ENCODE peak calls at places on chromosome 4, in ten cellular contexts. One of them, this sample, is unnamed.

GRCh38 chr4:187578103-187578502 is 417.5 kb upstream of the ZFP42 start:
- DNase-seq in activated T-helper 1 cell treated with Interleukin-2 at 50 U/mL for 16 hours: no peak
- DNase-seq in amniotic stem cell: no peak
- DNase-seq in activated naive CD4-positive, alpha-beta T cell: no peak
- DNase-seq in stimulated activated CD8-positive, alpha-beta memory T cell treated with anti-CD3 and anti-CD28 coated beads, Interleukin-15, amount 100 ng/mL, for 24 hours: no peak
- DNase-seq in retinal pigment epithelial cell: no peak
- DNase-seq in fibroblast of mammary gland: no peak
- DNase-seq in glutamatergic neuron: no peak
- DNase-seq in NCI-H1092: no peak
- DNase-seq in right lobe of liver: no peak
- DNase-seq in this sample: no peak

GRCh38 chr4:5708829-5709680 is 696 bp upstream of the EVC2 start:
- DNase-seq in amniotic stem cell: no peak
- DNase-seq in activated T-helper 1 cell treated with Interleukin-2 at 50 U/mL for 16 hours: no peak
- DNase-seq in fibroblast of mammary gland: no peak
- DNase-seq in glutamatergic neuron: no peak
- DNase-seq in stimulated activated CD8-positive, alpha-beta memory T cell treated with anti-CD3 and anti-CD28 coated beads, Interleukin-15, amount 100 ng/mL, for 24 hours: no peak
- DNase-seq in right lobe of liver: no peak
- DNase-seq in activated naive CD4-positive, alpha-beta T cell: no peak
- DNase-seq in NCI-H1092: no peak
- DNase-seq in retinal pigment epithelial cell: no peak
- DNase-seq in this sample: no peak

GRCh38 chr4:2048831-2049230 is 10.3 kb upstream of the NAT8L start:
- DNase-seq in glutamatergic neuron: no peak
- DNase-seq in activated T-helper 1 cell treated with Interleukin-2 at 50 U/mL for 16 hours: no peak
- DNase-seq in amniotic stem cell: no peak
- DNase-seq in activated naive CD4-positive, alpha-beta T cell: no peak
- DNase-seq in right lobe of liver: peak
- DNase-seq in stimulated activated CD8-positive, alpha-beta memory T cell treated with anti-CD3 and anti-CD28 coated beads, Interleukin-15, amount 100 ng/mL, for 24 hours: no peak
- DNase-seq in NCI-H1092: no peak
- DNase-seq in fibroblast of mammary gland: peak
- DNase-seq in retinal pigment epithelial cell: no peak
- DNase-seq in this sample: no peak

GRCh38 chr4:5381981-5382441 is 326.3 kb downstream of the EVC2 start:
- DNase-seq in amniotic stem cell: peak
- DNase-seq in NCI-H1092: no peak
- DNase-seq in fibroblast of mammary gland: peak
- DNase-seq in activated T-helper 1 cell treated with Interleukin-2 at 50 U/mL for 16 hours: no peak
- DNase-seq in right lobe of liver: no peak
- DNase-seq in glutamatergic neuron: no peak
- DNase-seq in retinal pigment epithelial cell: peak
- DNase-seq in activated naive CD4-positive, alpha-beta T cell: no peak
- DNase-seq in stimulated activated CD8-positive, alpha-beta memory T cell treated with anti-CD3 and anti-CD28 coated beads, Interleukin-15, amount 100 ng/mL, for 24 hours: no peak
- DNase-seq in this sample: no peak

GRCh38 chr4:1579834-1580686 is 104.1 kb downstream of the FAM53A start:
- DNase-seq in activated T-helper 1 cell treated with Interleukin-2 at 50 U/mL for 16 hours: peak
- DNase-seq in activated naive CD4-positive, alpha-beta T cell: peak
- DNase-seq in amniotic stem cell: peak
- DNase-seq in stimulated activated CD8-positive, alpha-beta memory T cell treated with anti-CD3 and anti-CD28 coated beads, Interleukin-15, amount 100 ng/mL, for 24 hours: peak
- DNase-seq in NCI-H1092: no peak
- DNase-seq in glutamatergic neuron: peak
- DNase-seq in fibroblast of mammary gland: peak
- DNase-seq in retinal pigment epithelial cell: no peak
- DNase-seq in right lobe of liver: peak
- DNase-seq in this sample: peak

GRCh38 chr4:129323630-129324029 is 227.7 kb downstream of the C4orf33 start:
- DNase-seq in stimulated activated CD8-positive, alpha-beta memory T cell treated with anti-CD3 and anti-CD28 coated beads, Interleukin-15, amount 100 ng/mL, for 24 hours: no peak
- DNase-seq in fibroblast of mammary gland: no peak
- DNase-seq in amniotic stem cell: no peak
- DNase-seq in right lobe of liver: no peak
- DNase-seq in glutamatergic neuron: no peak
- DNase-seq in activated T-helper 1 cell treated with Interleukin-2 at 50 U/mL for 16 hours: no peak
- DNase-seq in retinal pigment epithelial cell: no peak
- DNase-seq in NCI-H1092: peak
- DNase-seq in activated naive CD4-positive, alpha-beta T cell: no peak
- DNase-seq in this sample: no peak

GRCh38 chr4:144903953-144904711 is 193.9 kb downstream of the ANAPC10 start:
- DNase-seq in stimulated activated CD8-positive, alpha-beta memory T cell treated with anti-CD3 and anti-CD28 coated beads, Interleukin-15, amount 100 ng/mL, for 24 hours: no peak
- DNase-seq in activated naive CD4-positive, alpha-beta T cell: no peak
- DNase-seq in glutamatergic neuron: no peak
- DNase-seq in right lobe of liver: no peak
- DNase-seq in fibroblast of mammary gland: no peak
- DNase-seq in retinal pigment epithelial cell: no peak
- DNase-seq in NCI-H1092: no peak
- DNase-seq in amniotic stem cell: no peak
- DNase-seq in activated T-helper 1 cell treated with Interleukin-2 at 50 U/mL for 16 hours: no peak
- DNase-seq in this sample: no peak

GRCh38 chr4:1048781-1049590 is 37.6 kb downstream of the FGFRL1 start:
- DNase-seq in glutamatergic neuron: no peak
- DNase-seq in activated T-helper 1 cell treated with Interleukin-2 at 50 U/mL for 16 hours: no peak
- DNase-seq in NCI-H1092: no peak
- DNase-seq in amniotic stem cell: no peak
- DNase-seq in fibroblast of mammary gland: no peak
- DNase-seq in retinal pigment epithelial cell: no peak
- DNase-seq in activated naive CD4-positive, alpha-beta T cell: no peak
- DNase-seq in stimulated activated CD8-positive, alpha-beta memory T cell treated with anti-CD3 and anti-CD28 coated beads, Interleukin-15, amount 100 ng/mL, for 24 hours: no peak
- DNase-seq in right lobe of liver: peak
- DNase-seq in this sample: no peak

GRCh38 chr4:76578002-76578560 is 143.1 kb downstream of the SHROOM3 start:
- DNase-seq in activated T-helper 1 cell treated with Interleukin-2 at 50 U/mL for 16 hours: no peak
- DNase-seq in fibroblast of mammary gland: no peak
- DNase-seq in NCI-H1092: no peak
- DNase-seq in glutamatergic neuron: no peak
- DNase-seq in stimulated activated CD8-positive, alpha-beta memory T cell treated with anti-CD3 and anti-CD28 coated beads, Interleukin-15, amount 100 ng/mL, for 24 hours: no peak
- DNase-seq in right lobe of liver: no peak
- DNase-seq in activated naive CD4-positive, alpha-beta T cell: no peak
- DNase-seq in retinal pigment epithelial cell: no peak
- DNase-seq in amniotic stem cell: no peak
- DNase-seq in this sample: no peak

GRCh38 chr4:59848457-59848856 is 1351.7 kb upstream of the ADGRL3 start:
- DNase-seq in glutamatergic neuron: no peak
- DNase-seq in activated T-helper 1 cell treated with Interleukin-2 at 50 U/mL for 16 hours: no peak
- DNase-seq in right lobe of liver: no peak
- DNase-seq in fibroblast of mammary gland: no peak
- DNase-seq in NCI-H1092: no peak
- DNase-seq in amniotic stem cell: no peak
- DNase-seq in retinal pigment epithelial cell: no peak
- DNase-seq in activated naive CD4-positive, alpha-beta T cell: no peak
- DNase-seq in stimulated activated CD8-positive, alpha-beta memory T cell treated with anti-CD3 and anti-CD28 coated beads, Interleukin-15, amount 100 ng/mL, for 24 hours: no peak
- DNase-seq in this sample: no peak

GRCh38 chr4:30744957-30745640 is 24.9 kb downstream of the PCDH7 start:
- DNase-seq in fibroblast of mammary gland: peak
- DNase-seq in activated T-helper 1 cell treated with Interleukin-2 at 50 U/mL for 16 hours: no peak
- DNase-seq in activated naive CD4-positive, alpha-beta T cell: no peak
- DNase-seq in stimulated activated CD8-positive, alpha-beta memory T cell treated with anti-CD3 and anti-CD28 coated beads, Interleukin-15, amount 100 ng/mL, for 24 hours: no peak
- DNase-seq in NCI-H1092: no peak
- DNase-seq in retinal pigment epithelial cell: no peak
- DNase-seq in glutamatergic neuron: no peak
- DNase-seq in amniotic stem cell: peak
- DNase-seq in right lobe of liver: no peak
- DNase-seq in this sample: no peak

GRCh38 chr4:48109413-48110263 is 24.4 kb downstream of the TXK start:
- DNase-seq in NCI-H1092: peak
- DNase-seq in glutamatergic neuron: no peak
- DNase-seq in activated naive CD4-positive, alpha-beta T cell: no peak
- DNase-seq in fibroblast of mammary gland: peak
- DNase-seq in right lobe of liver: no peak
- DNase-seq in retinal pigment epithelial cell: no peak
- DNase-seq in stimulated activated CD8-positive, alpha-beta memory T cell treated with anti-CD3 and anti-CD28 coated beads, Interleukin-15, amount 100 ng/mL, for 24 hours: no peak
- DNase-seq in activated T-helper 1 cell treated with Interleukin-2 at 50 U/mL for 16 hours: no peak
- DNase-seq in amniotic stem cell: no peak
- DNase-seq in this sample: peak